ENCODE peak calls at places on chromosomes 16 and 17, in six cellular contexts. P is H9, N is mesenchymal stem cell, S is neuronal stem cell, X is fibroblast of lung, C is GM23248. W is an unnamed sample.

GRCh38 chr17:41666336-41666680 is 22.4 kb upstream of the EIF1 start:
- DNase-seq in P (no peak), N (peak; percentile 94), S (peak; percentile 35), X (peak; percentile 62), C (peak; percentile 47), W (no peak)

GRCh38 chr16:31427441-31428276 is 501 bp downstream of the COX6A2 start:
- DNase-seq in P (peak; percentile 45), N (no peak), S (no peak), X (no peak), C (peak; percentile 75), W (no peak)

GRCh38 chr17:59840329-59840907 is 52.3 kb downstream of the TUBD1 start:
- DNase-seq in P (peak; percentile 82), N (peak; percentile 53), S (no peak), X (peak; percentile 35), C (peak; percentile 36), W (no peak)

GRCh38 chr17:47277921-47278320 is 24.3 kb downstream of the ITGB3 start:
- DNase-seq in P (no peak), N (no peak), S (no peak), X (no peak), C (peak; percentile 51), W (no peak)

GRCh38 chr17:58873926-58874325 is 118.3 kb downstream of the PPM1E start:
- DNase-seq in P (no peak), N (no peak), S (no peak), X (no peak), C (no peak), W (no peak)

GRCh38 chr16:57273359-57273758 is 11.1 kb downstream of the PLLP start:
- DNase-seq in P (no peak), N (no peak), S (peak; percentile 32), X (no peak), C (no peak), W (no peak)

GRCh38 chr16:81029930-81030604 is 5.6 kb upstream of the ATMIN start:
- DNase-seq in P (no peak), N (no peak), S (no peak), X (no peak), C (no peak), W (no peak)

GRCh38 chr17:27807567-27808470 is 7.5 kb upstream of the NOS2 start:
- DNase-seq in P (no peak), N (no peak), S (no peak), X (no peak), C (no peak), W (no peak)

GRCh38 chr16:1311212-1311737 is 1.8 kb downstream of the UBE2I start:
- DNase-seq in P (no peak), N (peak; percentile 14), S (no peak), X (no peak), C (peak; percentile 30), W (no peak)

GRCh38 chr17:42121066-42121769 is at the start of gene KAT2A:
- DNase-seq in P (peak; percentile 93), N (peak; percentile 83), S (peak; percentile 79), X (peak; percentile 69), C (peak; percentile 94), W (no peak)

GRCh38 chr16:23476289-23476688 is 23.3 kb upstream of the COG7 start:
- DNase-seq in P (no peak), N (no peak), S (no peak), X (no peak), C (no peak), W (no peak)

GRCh38 chr17:57889892-57890856 is 40.3 kb upstream of the MRPS23 start:
- DNase-seq in P (no peak), N (peak; percentile 48), S (no peak), X (peak; percentile 76), C (peak; percentile 97), W (no peak)

GRCh38 chr17:47324224-47325020 is 667 bp downstream of the EFCAB13 start:
- DNase-seq in P (peak; percentile 82), N (peak; percentile 78), S (peak; percentile 12), X (peak; percentile 62), C (peak; percentile 72), W (no peak)

GRCh38 chr17:35864853-35865252 is 3.8 kb downstream of the HEATR9 start:
- DNase-seq in P (no peak), N (no peak), S (no peak), X (no peak), C (no peak), W (no peak)

GRCh38 chr17:73765824-73766563 is 121.7 kb upstream of the SDK2 start:
- DNase-seq in P (no peak), N (no peak), S (no peak), X (no peak), C (no peak), W (no peak)

GRCh38 chr17:43579570-43580140 is 33.5 kb upstream of the ETV4 start:
- DNase-seq in P (no peak), N (peak; percentile 75), S (no peak), X (peak; percentile 98), C (peak; percentile 83), W (peak; percentile 94)

GRCh38 chr17:17119533-17119932 is 77.3 kb downstream of the MPRIP start:
- DNase-seq in P (no peak), N (peak; percentile 33), S (no peak), X (peak; percentile 52), C (peak; percentile 74), W (no peak)

GRCh38 chr16:49961087-49961486 is 63.9 kb upstream of the CNEP1R1 start:
- DNase-seq in P (no peak), N (no peak), S (no peak), X (peak; percentile 30), C (peak; percentile 42), W (no peak)

GRCh38 chr16:27164280-27164837 is 39.0 kb upstream of the KDM8 start:
- DNase-seq in P (no peak), N (no peak), S (no peak), X (peak; percentile 22), C (no peak), W (no peak)

GRCh38 chr17:8472663-8473062 is 37.0 kb downstream of the NDEL1 start:
- DNase-seq in P (no peak), N (no peak), S (no peak), X (no peak), C (no peak), W (no peak)

GRCh38 chr17:45950888-45951287 is 48.2 kb upstream of the STH start:
- DNase-seq in P (no peak), N (no peak), S (no peak), X (no peak), C (no peak), W (no peak)

GRCh38 chr17:45948498-45948880 is 50.6 kb upstream of the STH start:
- DNase-seq in P (no peak), N (no peak), S (no peak), X (peak; percentile 24), C (peak; percentile 19), W (no peak)

GRCh38 chr17:45946841-45947256 is 52.2 kb upstream of the STH start:
- DNase-seq in P (no peak), N (peak; percentile 14), S (no peak), X (no peak), C (peak; percentile 30), W (no peak)

GRCh38 chr17:45949755-45950320 is 49.2 kb upstream of the STH start:
- DNase-seq in P (no peak), N (no peak), S (no peak), X (no peak), C (no peak), W (no peak)

GRCh38 chr17:45948881-45949624 is 50.0 kb upstream of the STH start:
- DNase-seq in P (peak; percentile 88), N (peak; percentile 76), S (peak; percentile 41), X (peak; percentile 61), C (peak; percentile 90), W (no peak)
- H3K9ac ChIP-seq in P (no peak overlapping the region), N (peak overlapping the region; percentile 70), S (no peak overlapping the region), X (no peak overlapping the region), C (peak overlapping the region; percentile 58), W (no peak overlapping the region)

DNA sequence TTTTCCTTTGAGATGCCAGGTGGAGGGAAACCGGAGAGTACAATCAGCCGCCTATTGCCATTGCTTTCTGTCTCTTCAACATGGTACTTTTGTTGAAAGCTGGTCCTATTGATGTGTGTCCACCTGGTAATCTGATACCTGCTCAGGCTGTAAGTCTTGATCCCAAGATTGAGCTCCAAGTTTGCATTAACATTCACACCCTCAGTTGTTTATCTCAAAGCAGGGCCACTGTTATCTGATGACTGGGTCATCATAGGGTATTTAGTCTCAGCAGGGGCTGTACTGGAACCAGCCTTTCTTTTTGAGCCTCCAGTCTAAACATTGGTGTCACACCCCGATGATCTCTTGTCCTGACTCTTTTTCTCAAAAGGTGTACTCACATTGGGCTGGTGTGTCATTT is 370.3 kb upstream of the TOM1L1 start:
- DNase-seq in P (no peak), N (no peak), S (no peak), X (no peak), C (no peak), W (no peak)
- H3K27ac ChIP-seq in P (no peak overlapping the region), N (no peak overlapping the region), S (no peak overlapping the region), X (no peak overlapping the region), C (no peak overlapping the region), W (no peak overlapping the region)

DNA sequence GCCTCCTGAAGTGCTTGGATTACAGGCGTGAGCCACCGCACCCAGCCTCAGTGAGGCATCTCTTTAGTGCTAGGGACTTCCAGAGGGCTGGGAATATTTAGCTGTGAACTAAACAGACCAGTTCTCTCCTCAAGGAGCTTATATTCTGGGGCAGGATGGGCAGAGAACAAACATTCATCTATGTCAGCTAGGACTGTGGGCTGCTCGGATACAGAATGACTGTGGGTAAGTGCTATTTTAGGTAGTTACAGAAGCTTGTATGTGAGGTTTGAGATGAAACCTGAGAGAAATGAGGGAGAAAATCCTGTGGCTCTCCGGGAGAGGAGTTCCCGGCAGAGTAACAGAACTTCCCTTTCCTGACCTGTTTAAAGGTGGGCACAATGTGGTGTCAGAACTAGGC is 6.2 kb upstream of the INPP5K start:
- DNase-seq in P (no peak), N (no peak), S (no peak), X (no peak), C (no peak), W (no peak)
- H3K9ac ChIP-seq in P (no peak overlapping the region), N (no peak overlapping the region), S (no peak overlapping the region), X (no peak overlapping the region), C (no peak overlapping the region), W (no peak overlapping the region)

GRCh38 chr17:32484628-32485027 is 2.2 kb upstream of the CDK5R1 start:
- DNase-seq in P (no peak), N (no peak), S (no peak), X (no peak), C (no peak), W (no peak)

GRCh38 chr17:32487460-32488176 is 825 bp downstream of the CDK5R1 start:
- DNase-seq in P (no peak), N (no peak), S (peak; percentile 23), X (peak; percentile 16), C (peak; percentile 43), W (no peak)

GRCh38 chr17:32485261-32485955 is 1.4 kb upstream of the CDK5R1 start:
- DNase-seq in P (no peak), N (no peak), S (no peak), X (no peak), C (no peak), W (no peak)

GRCh38 chr17:32486701-32487459 is at the start of gene CDK5R1:
- DNase-seq in P (peak; percentile 85), N (peak; percentile 62), S (peak; percentile 79), X (peak; percentile 61), C (peak; percentile 86), W (no peak)

DNA sequence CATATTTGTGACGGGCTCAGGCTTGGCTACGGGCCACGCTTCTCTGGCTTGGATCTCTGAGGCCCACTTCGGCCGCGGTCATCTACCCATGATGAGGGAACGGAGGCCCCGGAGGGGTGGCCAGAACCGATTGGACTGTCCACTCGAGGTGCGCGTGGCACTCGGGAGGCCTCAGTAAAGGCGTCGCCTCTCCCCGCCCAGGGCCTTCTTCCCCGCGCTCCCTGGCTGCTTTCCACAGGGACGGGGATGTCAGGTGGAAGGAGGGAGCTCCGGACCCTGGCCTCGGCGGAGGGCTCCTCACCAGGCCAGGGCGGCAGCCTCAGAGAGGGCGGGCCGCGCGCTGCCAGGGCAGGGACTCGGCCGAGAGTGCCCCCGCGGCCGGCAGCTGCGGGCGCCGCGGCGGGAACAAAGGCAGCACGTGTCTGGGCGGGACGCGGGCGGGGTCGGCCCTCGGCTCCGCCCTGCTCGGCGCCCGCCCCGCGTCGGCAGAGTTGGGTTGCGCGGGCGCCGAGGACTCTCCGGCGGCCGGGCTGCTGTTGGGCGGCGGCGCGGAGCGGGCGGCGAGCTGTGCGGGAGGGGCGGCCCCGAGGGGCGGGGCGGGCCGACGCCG is 597 bp upstream of the CDK5R1 start:
- DNase-seq in P (peak; percentile 88), N (peak; percentile 65), S (peak; percentile 77), X (peak; percentile 59), C (peak; percentile 90), W (no peak)
- H3K27ac ChIP-seq in P (no peak overlapping the region), N (no peak overlapping the region), S (peak overlapping the region; percentile 79), X (peak overlapping the region; percentile 48), C (no peak overlapping the region), W (no peak overlapping the region)

W was measured in keratinocyte.